ENCODE peak calls at places on chromosomes 2 and 18, in four cellular contexts. One of them, this sample, is unnamed.
A peak's percentile ranks its signal among the peaks of the same experiment; 100 is the strongest.

GRCh38 chr18:40864846-40865245 is 1090.2 kb upstream of the PIK3C3 start:
- DNase-seq in substantia nigra: no peak
- DNase-seq in lung microvascular endothelial cell: no peak
- DNase-seq in DMS153: no peak
- DNase-seq in this sample: no peak

GRCh38 chr2:238942941-238943715 is 95.2 kb downstream of the TWIST2 start:
- DNase-seq in substantia nigra: no peak
- DNase-seq in lung microvascular endothelial cell: no peak
- DNase-seq in DMS153: no peak
- DNase-seq in this sample: no peak

GRCh38 chr2:160429248-160430000 is 64.2 kb downstream of the RBMS1 start:
- DNase-seq in substantia nigra: no peak
- DNase-seq in lung microvascular endothelial cell: peak; percentile 79
- DNase-seq in DMS153: peak; percentile 3
- DNase-seq in this sample: peak; percentile 79

GRCh38 chr2:193837368-193837767 is 1642.6 kb upstream of the TMEFF2 start:
- DNase-seq in substantia nigra: no peak
- DNase-seq in lung microvascular endothelial cell: peak; percentile 75
- DNase-seq in DMS153: no peak
- DNase-seq in this sample: no peak

GRCh38 chr2:224221455-224221913 is 180.4 kb downstream of the FAM124B start:
- DNase-seq in substantia nigra: no peak
- DNase-seq in lung microvascular endothelial cell: no peak
- DNase-seq in DMS153: no peak
- DNase-seq in this sample: no peak

GRCh38 chr18:48308027-48308635 is 101.1 kb downstream of the ZBTB7C start:
- DNase-seq in substantia nigra: no peak
- DNase-seq in lung microvascular endothelial cell: no peak
- DNase-seq in DMS153: no peak
- DNase-seq in this sample: no peak

GRCh38 chr2:59888015-59888414 is 665.4 kb downstream of the BCL11A start:
- DNase-seq in substantia nigra: no peak
- DNase-seq in lung microvascular endothelial cell: no peak
- DNase-seq in DMS153: no peak
- DNase-seq in this sample: peak; percentile 85

GRCh38 chr2:45699032-45699658 is 47.7 kb downstream of the PRKCE start:
- DNase-seq in substantia nigra: no peak
- DNase-seq in lung microvascular endothelial cell: no peak
- DNase-seq in DMS153: no peak
- DNase-seq in this sample: no peak

GRCh38 chr2:135985826-135986393 is 484 bp upstream of the DARS1 start:
- DNase-seq in substantia nigra: no peak
- DNase-seq in lung microvascular endothelial cell: no peak
- DNase-seq in DMS153: no peak
- DNase-seq in this sample: peak; percentile 83

GRCh38 chr18:45997689-45998088 is 30.6 kb upstream of the EPG5 start:
- DNase-seq in substantia nigra: no peak
- DNase-seq in lung microvascular endothelial cell: no peak
- DNase-seq in DMS153: no peak
- DNase-seq in this sample: no peak

GRCh38 chr18:68984342-68984741 is 186.5 kb downstream of the CCDC102B start:
- DNase-seq in substantia nigra: no peak
- DNase-seq in lung microvascular endothelial cell: no peak
- DNase-seq in DMS153: no peak
- DNase-seq in this sample: no peak